ENCODE peak calls at places on chromosomes 16 and 17, in seven cellular contexts. Y, Q, B, O, J, Z and P are unnamed samples.
A peak's percentile ranks its signal among the peaks of the same experiment; 100 is the strongest.

GRCh38 chr16:75647492-75648264 is at the start of the genes KARS1 and TERF2IP:
- DNase-seq in B (peak; percentile 98), Q (peak; percentile 82), Y (peak; percentile 94), O (peak; percentile 93), J (peak; percentile 91), Z (peak; percentile 96), P (peak; percentile 97)

GRCh38 chr16:88059701-88060386 is 108.6 kb downstream of the BANP start:
- DNase-seq in Q (no peak), B (no peak), Z (no peak), Y (no peak), O (peak; percentile 5), J (no peak), P (no peak)

GRCh38 chr16:79444522-79445040 is 156.0 kb downstream of the MAF start:
- DNase-seq in O (no peak), B (no peak), Z (no peak), Y (no peak), Q (no peak), J (no peak), P (no peak)

GRCh38 chr17:17749921-17750320 is 68.7 kb downstream of the RAI1 start:
- DNase-seq in J (no peak), O (peak; percentile 79), Y (peak; percentile 63), Z (no peak), B (peak; percentile 66), Q (no peak), P (peak; percentile 65)

GRCh38 chr17:64507418-64507766 is 615 bp downstream of the CEP95 start:
- DNase-seq in B (peak; percentile 75), Y (peak; percentile 90), O (no peak), Q (no peak), Z (no peak), J (no peak), P (peak; percentile 85)

GRCh38 chr17:39642675-39643074 is 5.7 kb downstream of the STARD3 start:
- DNase-seq in B (no peak), O (no peak), Z (no peak), Q (no peak), Y (no peak), J (no peak), P (no peak)

GRCh38 chr16:50123417-50123816 is 29.7 kb upstream of the TENT4B start:
- DNase-seq in J (no peak), Z (no peak), Y (no peak), O (no peak), Q (no peak), B (no peak), P (no peak)

GRCh38 chr17:79183221-79184158 is 108.9 kb downstream of the ENGASE start:
- DNase-seq in O (peak; percentile 84), Q (no peak), B (peak; percentile 31), Y (peak; percentile 4), J (no peak), Z (no peak), P (no peak)

GRCh38 chr16:75787421-75787820 is 61.1 kb upstream of the CPHXL start:
- DNase-seq in B (no peak), J (no peak), Z (no peak), O (no peak), Y (no peak), Q (no peak), P (no peak)

GRCh38 chr17:9002610-9003354 is 18.5 kb upstream of the NTN1 start:
- DNase-seq in B (no peak), Z (no peak), O (peak; percentile 74), Q (no peak), Y (no peak), J (no peak), P (no peak)

GRCh38 chr17:21215935-21216334 is 2.0 kb upstream of the TMEM11 start:
- DNase-seq in Y (peak; percentile 34), Z (no peak), B (no peak), J (no peak), O (no peak), Q (no peak), P (no peak)

GRCh38 chr17:59387351-59388069 is 56.1 kb downstream of the YPEL2 start:
- DNase-seq in Z (no peak), J (no peak), O (peak; percentile 51), B (peak; percentile 55), Y (no peak), Q (no peak), P (no peak)

GRCh38 chr17:62703269-62703775 is 75.9 kb downstream of the MRC2 start:
- DNase-seq in B (peak; percentile 87), Z (peak; percentile 73), O (no peak), Q (no peak), J (no peak), Y (peak; percentile 40), P (peak; percentile 14)

GRCh38 chr17:77501101-77501566 is 360.4 kb downstream of the SEC14L1 start:
- DNase-seq in J (peak; percentile 25), Y (no peak), O (peak; percentile 67), B (peak; percentile 49), Z (peak; percentile 45), Q (no peak), P (no peak)

GRCh38 chr17:19812407-19812806 is 55.3 kb downstream of the ULK2 start:
- DNase-seq in O (no peak), Z (no peak), J (no peak), Y (peak; percentile 7), B (peak; percentile 58), Q (no peak), P (peak; percentile 38)

GRCh38 chr16:72240949-72241348 is 69.0 kb upstream of the PMFBP1 start:
- DNase-seq in J (no peak), Z (no peak), B (no peak), Y (no peak), Q (no peak), O (no peak), P (no peak)

GRCh38 chr17:73482251-73482661 is 162.0 kb downstream of the SDK2 start:
- DNase-seq in B (no peak), J (no peak), Q (no peak), O (no peak), Z (no peak), Y (no peak), P (no peak)

GRCh38 chr17:50080096-50080480 is 15.1 kb upstream of the PDK2 start:
- DNase-seq in B (no peak), Q (no peak), O (no peak), Z (no peak), J (no peak), Y (no peak), P (no peak)